ENCODE peak calls at places on chromosome 13, in ten cellular contexts. S is endothelial cell; E is astrocyte of the spinal cord; U is transverse colon; X is tibial nerve; Q is cardiac muscle cell; R is osteocyte; M is activated CD8-positive, alpha-beta T cell treated with anti-CD3 and anti-CD28 coated beads for 36 hours; C is adrenal gland; L is psoas muscle. B is an unnamed sample.

GRCh38 chr13:57137631-57138030 is 3.1 kb upstream of the PRR20A start:
- DNase-seq in S (no peak), E (no peak), U (no peak), X (no peak), Q (no peak), R (no peak), M (no peak), C (no peak), L (no peak), B (no peak)

GRCh38 chr13:74825170-74825948 is 656.6 kb downstream of the TBC1D4 start:
- DNase-seq in S (no peak), E (peak; percentile 64), U (no peak), X (no peak), Q (peak; percentile 85), R (no peak), M (no peak), C (no peak), L (no peak), B (no peak)

GRCh38 chr13:110005563-110005962 is 219.2 kb upstream of the IRS2 start:
- DNase-seq in S (no peak), E (no peak), U (no peak), X (no peak), Q (no peak), R (no peak), M (no peak), C (no peak), L (no peak), B (no peak)

GRCh38 chr13:95834134-95834765 is 157.3 kb downstream of the DNAJC3 start:
- DNase-seq in S (peak; percentile 75), E (peak; percentile 66), U (peak; percentile 64), X (peak; percentile 28), Q (peak; percentile 81), R (peak; percentile 87), M (peak; percentile 69), C (peak; percentile 83), L (peak; percentile 70), B (peak; percentile 73)

GRCh38 chr13:28541966-28542365 is 47.0 kb upstream of the FLT1 start:
- DNase-seq in S (no peak), E (no peak), U (no peak), X (no peak), Q (peak; percentile 69), R (no peak), M (no peak), C (no peak), L (no peak), B (no peak)

GRCh38 chr13:35785563-35786327 is 309.3 kb upstream of the MAB21L1 start:
- DNase-seq in S (no peak), E (no peak), U (no peak), X (no peak), Q (no peak), R (no peak), M (no peak), C (no peak), L (no peak), B (no peak)

GRCh38 chr13:97222934-97223710 is 989 bp downstream of the MBNL2 start:
- DNase-seq in S (no peak), E (no peak), U (no peak), X (no peak), Q (no peak), R (no peak), M (no peak), C (no peak), L (no peak), B (no peak)

GRCh38 chr13:34993470-34993869 is 51.4 kb downstream of the NBEA start:
- DNase-seq in S (no peak), E (no peak), U (no peak), X (no peak), Q (peak; percentile 36), R (no peak), M (no peak), C (no peak), L (no peak), B (no peak)

GRCh38 chr13:98978280-98978679 is 416 bp upstream of the DOCK9 start:
- DNase-seq in S (no peak), E (peak; percentile 93), U (no peak), X (no peak), Q (peak; percentile 39), R (no peak), M (no peak), C (no peak), L (no peak), B (no peak)

GRCh38 chr13:32309812-32310706 is 5.1 kb downstream of the ZAR1L start:
- DNase-seq in S (peak; percentile 11), E (peak; percentile 76), U (peak; percentile 12), X (no peak), Q (peak; percentile 81), R (no peak), M (peak; percentile 25), C (no peak), L (no peak), B (no peak)

GRCh38 chr13:46278474-46278873 is 66.7 kb downstream of the LRRC63 start:
- DNase-seq in S (no peak), E (no peak), U (no peak), X (no peak), Q (peak; percentile 14), R (no peak), M (no peak), C (no peak), L (no peak), B (no peak)

GRCh38 chr13:25170554-25171107 is 1.5 kb downstream of the AMER2 start:
- DNase-seq in S (peak; percentile 52), E (no peak), U (no peak), X (no peak), Q (peak; percentile 4), R (peak; percentile 83), M (peak; percentile 12), C (no peak), L (no peak), B (no peak)

GRCh38 chr13:47399599-47399998 is 502.7 kb upstream of the HTR2A start:
- DNase-seq in S (no peak), E (no peak), U (no peak), X (no peak), Q (no peak), R (no peak), M (no peak), C (no peak), L (no peak), B (no peak)

GRCh38 chr13:60661514-60661913 is 264.5 kb downstream of the TDRD3 start:
- DNase-seq in S (no peak), E (no peak), U (no peak), X (no peak), Q (no peak), R (no peak), M (no peak), C (no peak), L (no peak), B (no peak)

GRCh38 chr13:91326156-91326555 is 21.3 kb upstream of the MIR17HG start:
- DNase-seq in S (no peak), E (no peak), U (no peak), X (no peak), Q (peak; percentile 12), R (no peak), M (no peak), C (no peak), L (no peak), B (no peak)
- TF ChIP-seq CTCF in S (no peak), E (no peak), U (no peak), X (no peak), Q (no peak), R (no peak), M (no peak), C (no peak), L (no peak), B (no peak)

GRCh38 chr13:61685683-61686013 is 270.0 kb upstream of the PCDH20 start:
- DNase-seq in S (peak; percentile 35), E (peak; percentile 12), U (no peak), X (no peak), Q (no peak), R (no peak), M (no peak), C (no peak), L (no peak), B (no peak)
- TF ChIP-seq CTCF in S (no peak), E (peak; percentile 24), U (no peak), X (no peak), Q (no peak), R (peak; percentile 21), M (no peak), C (no peak), L (no peak), B (peak; percentile 56)

GRCh38 chr13:52650731-52651130 is 1.9 kb upstream of the SUGT1 start:
- DNase-seq in S (no peak), E (no peak), U (no peak), X (no peak), Q (no peak), R (no peak), M (no peak), C (no peak), L (no peak), B (no peak)

GRCh38 chr13:52652170-52652979 is at the start of gene SUGT1:
- DNase-seq in S (peak; percentile 93), E (peak; percentile 99), U (peak; percentile 99), X (peak; percentile 93), Q (peak; percentile 99), R (peak; percentile 99), M (peak; percentile 96), C (peak; percentile 98), L (peak; percentile 99), B (peak; percentile 96)

GRCh38 chr13:52651880-52652169 is 811 bp upstream of the SUGT1 start:
- DNase-seq in S (no peak), E (no peak), U (no peak), X (no peak), Q (no peak), R (no peak), M (no peak), C (no peak), L (no peak), B (no peak)

GRCh38 chr13:52646967-52647366 is 4.7 kb downstream of the HNRNPA1L2 start:
- DNase-seq in S (no peak), E (no peak), U (no peak), X (no peak), Q (no peak), R (no peak), M (no peak), C (no peak), L (no peak), B (no peak)

DNA sequence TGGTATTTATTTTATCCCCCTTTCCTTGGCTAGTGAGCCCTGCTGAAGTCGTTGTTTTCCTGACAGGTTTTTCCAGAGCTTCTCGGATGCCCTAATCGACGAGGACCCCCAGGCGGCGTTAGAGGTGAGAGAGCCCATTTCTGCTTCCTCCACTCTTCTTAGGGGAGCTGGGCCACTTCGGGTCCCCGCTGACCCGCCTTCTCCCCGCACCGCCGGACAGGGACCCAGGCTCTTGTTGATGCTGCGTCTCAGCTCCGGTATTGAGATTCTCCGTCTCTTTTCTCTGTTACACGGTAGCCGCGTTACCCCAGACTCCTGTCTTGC is 306 bp downstream of the SUGT1 start:
- DNase-seq in S (no peak), E (no peak), U (no peak), X (no peak), Q (no peak), R (peak; percentile 86), M (no peak), C (no peak), L (no peak), B (no peak)
- TF ChIP-seq CTCF in S (peak; percentile 10), E (no peak), U (no peak), X (peak; percentile 4), Q (no peak), R (peak; percentile 36), M (no peak), C (peak; percentile 6), L (no peak), B (peak; percentile 48)

DNA sequence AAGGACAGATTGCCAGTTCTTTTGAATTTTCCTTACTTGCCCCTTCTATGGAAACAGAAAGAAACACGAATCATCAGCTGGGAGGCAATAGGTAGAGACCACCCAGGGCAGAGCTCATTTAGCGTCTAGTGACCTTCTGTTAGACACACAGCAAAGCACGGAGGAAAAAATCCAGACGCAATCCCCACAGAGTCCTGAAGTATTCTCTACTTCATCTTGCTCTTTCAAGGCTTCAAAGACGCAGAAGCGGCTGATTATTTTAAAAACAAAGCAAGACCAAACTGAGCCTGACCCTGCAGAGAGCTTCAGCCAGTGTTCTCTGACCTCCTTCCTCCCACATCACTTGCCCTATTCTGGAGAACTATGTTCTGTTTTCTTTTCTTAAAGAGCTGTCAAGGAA is 674.5 kb upstream of the SGCG start:
- DNase-seq in S (no peak), E (peak; percentile 11), U (no peak), X (no peak), Q (no peak), R (no peak), M (no peak), C (peak; percentile 54), L (no peak), B (no peak)
- TF ChIP-seq CTCF in S (no peak), E (no peak), U (no peak), X (no peak), Q (no peak), R (no peak), M (no peak), C (no peak), L (no peak), B (no peak)